ENCODE peak calls at places on chromosome 20, in nine cellular contexts. V is body of pancreas; L is CD4-positive, alpha-beta T cell; E is heart left ventricle; M is OCI-LY7; A is right cardiac atrium; H is sigmoid colon; Q is stomach; Y is A673. S is an unnamed sample.

GRCh38 chr20:8709627-8710026 is 359.3 kb upstream of the PLCB4 start:
- DNase-seq in V (no peak), L (no peak), E (no peak), M (no peak), A (no peak), H (no peak), Q (no peak), Y (no peak), S (no peak)

GRCh38 chr20:25083773-25084615 is 2.1 kb upstream of the VSX1 start:
- DNase-seq in V (no peak), L (no peak), E (no peak), M (no peak), A (peak), H (no peak), Q (peak), Y (no peak), S (no peak)

GRCh38 chr20:54113553-54113952 is 43.2 kb upstream of the BCAS1 start:
- DNase-seq in V (no peak), L (no peak), E (no peak), M (no peak), A (no peak), H (no peak), Q (no peak), Y (no peak), S (no peak)

GRCh38 chr20:3195607-3196230 is 8.8 kb downstream of the DDRGK1 start:
- DNase-seq in V (no peak), L (no peak), E (no peak), M (no peak), A (no peak), H (no peak), Q (no peak), Y (no peak), S (no peak)

GRCh38 chr20:44089987-44090674 is 96.9 kb downstream of the JPH2 start:
- DNase-seq in V (peak), L (no peak), E (no peak), M (peak), A (no peak), H (peak), Q (no peak), Y (peak), S (no peak)

GRCh38 chr20:53606364-53606985 is 12.8 kb upstream of the ZNF217 start:
- DNase-seq in V (no peak), L (peak), E (no peak), M (no peak), A (no peak), H (no peak), Q (peak), Y (no peak), S (no peak)

GRCh38 chr20:59764037-59764436 is 159.7 kb downstream of the PHACTR3 start:
- DNase-seq in V (no peak), L (no peak), E (no peak), M (no peak), A (no peak), H (no peak), Q (no peak), Y (no peak), S (no peak)

GRCh38 chr20:55386686-55387085 is 618.6 kb downstream of the CBLN4 start:
- DNase-seq in V (no peak), L (no peak), E (no peak), M (no peak), A (no peak), H (no peak), Q (no peak), Y (no peak), S (no peak)

GRCh38 chr20:57719951-57720350 is 10.1 kb upstream of the PMEPA1 start:
- DNase-seq in V (no peak), L (no peak), E (no peak), M (no peak), A (no peak), H (no peak), Q (no peak), Y (no peak), S (no peak)

GRCh38 chr20:5918856-5919633 is 31.3 kb downstream of the TRMT6 start:
- DNase-seq in V (no peak), L (no peak), E (no peak), M (peak), A (no peak), H (no peak), Q (no peak), Y (peak), S (no peak)

GRCh38 chr20:16404640-16405039 is 168.6 kb downstream of the KIF16B start:
- DNase-seq in V (no peak), L (no peak), E (no peak), M (no peak), A (no peak), H (no peak), Q (no peak), Y (no peak), S (no peak)

GRCh38 chr20:37990571-37991151 is 42.6 kb downstream of the TTI1 start:
- DNase-seq in V (peak), L (no peak), E (peak), M (peak), A (peak), H (no peak), Q (peak), Y (no peak), S (peak)

GRCh38 chr20:42204261-42204660 is 586.1 kb upstream of the CHD6 start:
- DNase-seq in V (peak), L (no peak), E (no peak), M (no peak), A (no peak), H (no peak), Q (no peak), Y (peak), S (peak)

GRCh38 chr20:54078296-54078695 is 7.9 kb upstream of the BCAS1 start:
- DNase-seq in V (no peak), L (no peak), E (no peak), M (peak), A (no peak), H (no peak), Q (no peak), Y (peak), S (no peak)

GRCh38 chr20:38143646-38144554 is 21.2 kb downstream of the TGM2 start:
- DNase-seq in V (peak), L (no peak), E (peak), M (no peak), A (peak), H (no peak), Q (peak), Y (no peak), S (no peak)

GRCh38 chr20:46171909-46172308 is 53.8 kb downstream of the CD40 start:
- DNase-seq in V (no peak), L (no peak), E (no peak), M (no peak), A (no peak), H (no peak), Q (no peak), Y (no peak), S (no peak)

GRCh38 chr20:18984238-18985200 is 170.9 kb downstream of the SCP2D1 start:
- DNase-seq in V (no peak), L (no peak), E (no peak), M (no peak), A (peak), H (no peak), Q (no peak), Y (peak), S (no peak)

GRCh38 chr20:37095108-37095608 is 639 bp downstream of the RBL1 start:
- DNase-seq in V (no peak), L (peak), E (no peak), M (peak), A (no peak), H (no peak), Q (no peak), Y (no peak), S (no peak)

GRCh38 chr20:33674294-33675126 is at the start of gene NECAB3:
- DNase-seq in V (peak), L (peak), E (peak), M (peak), A (peak), H (peak), Q (peak), Y (peak), S (peak)

GRCh38 chr20:34561661-34562060 is 3.1 kb downstream of the MAP1LC3A start:
- DNase-seq in V (no peak), L (no peak), E (no peak), M (no peak), A (no peak), H (no peak), Q (no peak), Y (no peak), S (no peak)

GRCh38 chr20:59724457-59725366 is 120.4 kb downstream of the PHACTR3 start:
- DNase-seq in V (no peak), L (no peak), E (no peak), M (no peak), A (no peak), H (no peak), Q (no peak), Y (no peak), S (no peak)

GRCh38 chr20:24964518-24964838 is 15.4 kb downstream of the CST7 start:
- DNase-seq in V (no peak), L (peak), E (no peak), M (no peak), A (no peak), H (peak), Q (no peak), Y (no peak), S (no peak)

GRCh38 chr20:34069341-34070078 is 42.5 kb downstream of the EIF2S2 start:
- DNase-seq in V (peak), L (peak), E (peak), M (peak), A (peak), H (peak), Q (peak), Y (peak), S (peak)

GRCh38 chr20:7347409-7347808 is 579.9 kb downstream of the BMP2 start:
- DNase-seq in V (no peak), L (no peak), E (no peak), M (no peak), A (no peak), H (no peak), Q (no peak), Y (no peak), S (peak)

GRCh38 chr20:5401277-5401676 is 84.5 kb upstream of the PROKR2 start:
- DNase-seq in V (no peak), L (no peak), E (no peak), M (no peak), A (no peak), H (no peak), Q (no peak), Y (no peak), S (no peak)

GRCh38 chr20:59159822-59160740 is 3.5 kb upstream of the ZNF831 start:
- DNase-seq in V (no peak), L (no peak), E (no peak), M (peak), A (no peak), H (no peak), Q (no peak), Y (no peak), S (no peak)

GRCh38 chr20:57473246-57474042 is 51.5 kb downstream of the CTCFL start:
- DNase-seq in V (no peak), L (peak), E (no peak), M (peak), A (peak), H (peak), Q (no peak), Y (peak), S (no peak)

GRCh38 chr20:63223121-63223825 is 7.3 kb upstream of the YTHDF1 start:
- DNase-seq in V (peak), L (peak), E (no peak), M (peak), A (peak), H (no peak), Q (peak), Y (peak), S (no peak)

GRCh38 chr20:63222541-63222940 is 6.6 kb upstream of the YTHDF1 start:
- DNase-seq in V (no peak), L (no peak), E (no peak), M (no peak), A (peak), H (no peak), Q (no peak), Y (no peak), S (no peak)

GRCh38 chr20:63225082-63225454 is 9.1 kb upstream of the YTHDF1 start:
- DNase-seq in V (no peak), L (no peak), E (no peak), M (no peak), A (no peak), H (no peak), Q (no peak), Y (no peak), S (no peak)

GRCh38 chr20:63224272-63225081 is 8.5 kb upstream of the YTHDF1 start:
- DNase-seq in V (peak), L (no peak), E (peak), M (no peak), A (peak), H (peak), Q (peak), Y (no peak), S (peak)

DNA sequence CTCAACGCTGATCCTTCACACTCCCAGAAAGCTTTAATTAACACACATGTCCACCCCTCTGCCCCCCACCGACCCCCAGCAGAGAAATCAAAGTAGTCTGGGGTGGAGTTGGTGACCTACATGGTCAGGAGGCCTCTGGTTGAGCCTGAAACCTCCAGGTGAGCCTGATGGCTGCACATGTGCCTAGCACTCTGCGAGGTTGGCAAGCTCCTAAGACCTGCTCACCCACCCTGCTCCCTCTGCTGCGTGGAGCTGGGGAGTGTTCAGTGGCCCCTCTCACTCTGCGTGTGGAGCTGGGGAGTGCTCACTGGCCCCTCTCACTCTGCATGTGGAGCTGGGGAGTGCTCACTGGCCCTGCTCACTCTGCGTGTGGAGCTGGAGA is 7.9 kb upstream of the YTHDF1 start:
- DNase-seq in V (no peak), L (no peak), E (no peak), M (no peak), A (peak), H (no peak), Q (no peak), Y (no peak), S (no peak)
- H3K27ac ChIP-seq in V (no peak), L (no peak), E (no peak), M (no peak), A (no peak), H (no peak), Q (no peak), Y (no peak), S (no peak)

DNA sequence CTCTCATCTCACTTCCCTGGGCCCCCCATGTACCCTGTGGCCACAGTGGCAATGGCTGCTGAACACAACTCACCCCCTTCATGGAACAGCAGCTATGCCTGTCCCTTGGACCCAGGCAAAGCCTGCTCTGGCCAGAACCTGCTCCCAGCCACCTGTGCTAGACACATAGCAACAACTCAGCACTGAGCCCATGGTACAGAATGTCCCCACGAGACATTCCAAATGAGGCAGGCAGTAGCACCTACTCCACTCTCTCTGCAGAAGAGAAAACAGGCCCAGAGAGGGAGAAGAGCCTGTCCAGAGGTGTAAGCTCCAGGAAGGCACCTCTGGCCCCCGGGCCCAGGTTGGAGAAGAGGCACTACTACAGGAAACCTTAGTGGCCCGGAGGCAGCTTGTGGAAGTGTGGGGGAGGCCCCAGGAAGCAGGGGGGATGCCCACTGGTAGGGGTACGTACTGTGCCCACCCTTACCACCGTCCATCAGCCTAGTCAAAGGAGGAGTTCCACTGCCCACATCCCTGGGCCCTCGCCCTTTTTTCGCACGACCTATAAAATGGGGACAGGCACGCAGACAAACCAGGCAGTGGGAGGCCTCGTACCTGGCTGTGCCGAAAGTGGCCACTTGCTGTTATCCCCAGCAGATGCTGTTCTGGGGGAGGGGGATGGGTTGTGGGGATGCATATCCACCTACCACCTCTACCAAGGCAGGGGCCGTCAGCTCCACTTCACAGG is 97.2 kb downstream of the ASXL1 start:
- DNase-seq in V (no peak), L (no peak), E (peak), M (no peak), A (no peak), H (peak), Q (no peak), Y (no peak), S (no peak)
- H3K27ac ChIP-seq in V (no peak), L (no peak), E (no peak), M (no peak), A (no peak), H (no peak), Q (no peak), Y (no peak), S (no peak)

DNA sequence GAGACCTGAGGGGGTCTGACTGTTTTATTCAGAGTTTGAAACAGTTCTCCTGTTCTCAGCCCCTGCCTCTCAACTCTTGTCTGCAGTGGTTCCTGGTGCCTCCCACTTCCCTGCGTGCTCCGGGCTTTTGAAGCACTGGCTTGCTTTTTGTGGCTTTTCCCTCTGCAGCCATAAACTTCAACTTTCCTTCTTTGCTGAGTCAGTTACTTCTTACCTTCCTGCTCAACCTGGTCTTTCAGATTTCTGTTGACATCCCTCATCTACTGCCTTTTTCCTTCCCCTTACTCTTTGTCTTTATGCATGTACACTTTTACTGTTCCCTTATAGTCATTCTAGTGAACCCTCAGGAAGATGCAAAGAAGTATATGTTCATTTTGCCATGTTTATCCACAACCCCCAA is 57.4 kb downstream of the ASXL1 start:
- DNase-seq in V (no peak), L (no peak), E (no peak), M (no peak), A (no peak), H (no peak), Q (no peak), Y (no peak), S (no peak)
- H3K27ac ChIP-seq in V (no peak), L (no peak), E (no peak), M (no peak), A (no peak), H (no peak), Q (no peak), Y (peak), S (no peak)

DNA sequence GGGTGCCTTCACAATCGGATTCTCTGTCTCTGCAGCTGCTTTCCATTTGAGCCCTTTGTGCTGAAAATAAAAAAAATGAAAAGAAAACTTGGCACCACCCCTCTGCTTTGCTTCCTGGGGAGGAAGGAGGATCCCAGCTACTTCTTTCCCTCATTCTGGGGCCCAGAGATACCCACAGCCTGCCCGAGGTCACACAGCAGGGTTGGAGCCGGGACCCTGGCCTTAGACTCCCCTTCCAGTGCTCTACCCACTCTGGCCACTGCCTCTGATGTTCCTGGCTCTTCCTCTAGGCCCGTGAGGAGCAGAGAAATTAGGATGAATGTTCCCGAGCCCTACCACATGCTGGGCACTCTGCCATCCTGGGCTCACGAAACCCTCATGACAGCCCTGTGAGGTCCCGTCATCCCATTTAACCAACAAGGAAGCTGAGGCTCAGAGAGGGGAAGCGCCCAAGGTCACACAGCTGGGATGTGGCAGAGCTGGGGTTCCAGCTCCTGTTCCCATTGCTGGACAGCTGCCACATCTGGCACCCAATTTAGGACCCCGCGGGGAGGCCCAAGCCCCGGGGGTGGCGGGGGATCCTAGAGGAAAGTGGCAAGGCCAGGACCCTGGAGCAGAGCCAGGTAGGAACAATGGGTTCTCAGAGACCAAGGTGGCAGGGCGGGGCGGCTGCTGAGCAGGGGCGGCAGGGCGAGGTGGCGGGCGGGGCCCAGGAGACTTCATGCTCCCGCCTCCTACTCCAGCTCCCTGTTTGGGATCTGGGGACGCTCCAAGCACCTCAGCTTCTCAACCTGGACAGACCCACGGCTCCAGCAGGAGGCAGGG is 76.6 kb downstream of the CEBPB start:
- DNase-seq in V (peak), L (no peak), E (no peak), M (no peak), A (peak), H (peak), Q (peak), Y (peak), S (peak)
- H3K27ac ChIP-seq in V (peak), L (no peak), E (no peak), M (no peak), A (peak), H (peak), Q (peak), Y (no peak), S (peak)

GRCh38 chr20:49918446-49918845 is 3.1 kb upstream of the SPATA2 start:
- DNase-seq in V (no peak), L (no peak), E (no peak), M (no peak), A (no peak), H (peak), Q (no peak), Y (no peak), S (no peak)
- H3K27ac ChIP-seq in V (no peak), L (no peak), E (no peak), M (no peak), A (no peak), H (no peak), Q (no peak), Y (no peak), S (no peak)

S was measured in prostate gland.